ENCODE peak calls at places on chromosomes 13 and 19, in seven cellular contexts. One of them, this sample, is unnamed.

GRCh38 chr19:1922803-1923202 is 17.6 kb downstream of the ADAT3 start:
- DNase-seq in psoas muscle: no peak
- DNase-seq in IMR-90: no peak
- DNase-seq in left lung: no peak
- DNase-seq in coronary artery: no peak
- DNase-seq in mesothelial cell of epicardium: no peak
- DNase-seq in CD8-positive, alpha-beta T cell: no peak
- DNase-seq in this sample: no peak

GRCh38 chr19:23310729-23311211 is 60.6 kb upstream of the ZNF724 start:
- DNase-seq in mesothelial cell of epicardium: no peak
- DNase-seq in coronary artery: no peak
- DNase-seq in IMR-90: no peak
- DNase-seq in CD8-positive, alpha-beta T cell: no peak
- DNase-seq in psoas muscle: no peak
- DNase-seq in left lung: no peak
- DNase-seq in this sample: no peak

GRCh38 chr19:48629599-48630288 is 7.4 kb downstream of the DBP start:
- DNase-seq in coronary artery: no peak
- DNase-seq in IMR-90: no peak
- DNase-seq in CD8-positive, alpha-beta T cell: no peak
- DNase-seq in psoas muscle: peak; percentile 77
- DNase-seq in mesothelial cell of epicardium: no peak
- DNase-seq in left lung: no peak
- DNase-seq in this sample: no peak

GRCh38 chr13:59452189-59452588 is 711.5 kb downstream of the DIAPH3 start:
- DNase-seq in IMR-90: no peak
- DNase-seq in left lung: peak; percentile 18
- DNase-seq in psoas muscle: no peak
- DNase-seq in coronary artery: no peak
- DNase-seq in CD8-positive, alpha-beta T cell: no peak
- DNase-seq in mesothelial cell of epicardium: no peak
- DNase-seq in this sample: no peak

GRCh38 chr13:60837806-60838205 is 440.8 kb downstream of the TDRD3 start:
- DNase-seq in CD8-positive, alpha-beta T cell: no peak
- DNase-seq in psoas muscle: no peak
- DNase-seq in IMR-90: no peak
- DNase-seq in left lung: no peak
- DNase-seq in coronary artery: no peak
- DNase-seq in mesothelial cell of epicardium: no peak
- DNase-seq in this sample: no peak

GRCh38 chr13:59494560-59494970 is 669.2 kb downstream of the DIAPH3 start:
- DNase-seq in psoas muscle: no peak
- DNase-seq in IMR-90: peak; percentile 81
- DNase-seq in mesothelial cell of epicardium: no peak
- DNase-seq in coronary artery: no peak
- DNase-seq in left lung: no peak
- DNase-seq in CD8-positive, alpha-beta T cell: no peak
- DNase-seq in this sample: no peak

GRCh38 chr13:66212511-66212910 is 1017.6 kb downstream of the PCDH9 start:
- DNase-seq in CD8-positive, alpha-beta T cell: no peak
- DNase-seq in left lung: no peak
- DNase-seq in coronary artery: no peak
- DNase-seq in mesothelial cell of epicardium: no peak
- DNase-seq in psoas muscle: no peak
- DNase-seq in IMR-90: no peak
- DNase-seq in this sample: no peak

GRCh38 chr19:4454952-4455738 is 2.4 kb downstream of the UBXN6 start:
- DNase-seq in IMR-90: peak; percentile 62
- DNase-seq in left lung: no peak
- DNase-seq in coronary artery: no peak
- DNase-seq in CD8-positive, alpha-beta T cell: no peak
- DNase-seq in mesothelial cell of epicardium: no peak
- DNase-seq in psoas muscle: peak; percentile 70
- DNase-seq in this sample: no peak

GRCh38 chr13:39054112-39054511 is 15.9 kb downstream of the NHLRC3 start:
- DNase-seq in CD8-positive, alpha-beta T cell: no peak
- DNase-seq in left lung: no peak
- DNase-seq in IMR-90: no peak
- DNase-seq in coronary artery: no peak
- DNase-seq in psoas muscle: no peak
- DNase-seq in mesothelial cell of epicardium: no peak
- DNase-seq in this sample: no peak

GRCh38 chr13:46817081-46817480 is 20.1 kb upstream of the ESD start:
- DNase-seq in IMR-90: no peak
- DNase-seq in psoas muscle: no peak
- DNase-seq in mesothelial cell of epicardium: no peak
- DNase-seq in left lung: no peak
- DNase-seq in coronary artery: no peak
- DNase-seq in CD8-positive, alpha-beta T cell: no peak
- DNase-seq in this sample: no peak

GRCh38 chr19:7869910-7870511 is 4.2 kb downstream of the PRR36 start:
- DNase-seq in psoas muscle: peak; percentile 73
- DNase-seq in left lung: no peak
- DNase-seq in mesothelial cell of epicardium: peak; percentile 65
- DNase-seq in coronary artery: no peak
- DNase-seq in IMR-90: peak; percentile 8
- DNase-seq in CD8-positive, alpha-beta T cell: no peak
- DNase-seq in this sample: no peak

GRCh38 chr19:6424939-6425731 is 524 bp upstream of the KHSRP start:
- DNase-seq in left lung: peak; percentile 94
- DNase-seq in IMR-90: peak; percentile 100
- DNase-seq in psoas muscle: peak; percentile 100
- DNase-seq in CD8-positive, alpha-beta T cell: peak; percentile 97
- DNase-seq in coronary artery: peak; percentile 100
- DNase-seq in mesothelial cell of epicardium: peak; percentile 98
- DNase-seq in this sample: peak; percentile 96

GRCh38 chr13:48318714-48319457 is 15.3 kb downstream of the RB1 start:
- DNase-seq in IMR-90: no peak
- DNase-seq in CD8-positive, alpha-beta T cell: no peak
- DNase-seq in psoas muscle: peak; percentile 53
- DNase-seq in left lung: peak; percentile 82
- DNase-seq in mesothelial cell of epicardium: no peak
- DNase-seq in coronary artery: no peak
- DNase-seq in this sample: no peak

GRCh38 chr13:46386996-46387851 is at the start of gene RUBCNL:
- DNase-seq in IMR-90: no peak
- DNase-seq in CD8-positive, alpha-beta T cell: no peak
- DNase-seq in coronary artery: no peak
- DNase-seq in mesothelial cell of epicardium: peak; percentile 59
- DNase-seq in left lung: peak; percentile 88
- DNase-seq in psoas muscle: peak; percentile 62
- DNase-seq in this sample: peak; percentile 53

GRCh38 chr13:89066868-89067466 is 1395.8 kb downstream of the SLITRK5 start:
- DNase-seq in coronary artery: no peak
- DNase-seq in mesothelial cell of epicardium: no peak
- DNase-seq in psoas muscle: no peak
- DNase-seq in left lung: no peak
- DNase-seq in CD8-positive, alpha-beta T cell: no peak
- DNase-seq in IMR-90: peak; percentile 0
- DNase-seq in this sample: peak; percentile 14

GRCh38 chr13:78787189-78787588 is 128.2 kb upstream of the OBI1 start:
- DNase-seq in coronary artery: no peak
- DNase-seq in left lung: peak; percentile 34
- DNase-seq in mesothelial cell of epicardium: no peak
- DNase-seq in CD8-positive, alpha-beta T cell: no peak
- DNase-seq in IMR-90: no peak
- DNase-seq in psoas muscle: no peak
- DNase-seq in this sample: no peak

GRCh38 chr13:110503979-110504499 is 57.5 kb downstream of the RAB20 start:
- DNase-seq in mesothelial cell of epicardium: no peak
- DNase-seq in left lung: no peak
- DNase-seq in IMR-90: no peak
- DNase-seq in psoas muscle: no peak
- DNase-seq in coronary artery: no peak
- DNase-seq in CD8-positive, alpha-beta T cell: no peak
- DNase-seq in this sample: no peak

GRCh38 chr13:62544928-62545327 is 1129.3 kb upstream of the PCDH20 start:
- DNase-seq in CD8-positive, alpha-beta T cell: no peak
- DNase-seq in coronary artery: no peak
- DNase-seq in left lung: no peak
- DNase-seq in psoas muscle: no peak
- DNase-seq in IMR-90: no peak
- DNase-seq in mesothelial cell of epicardium: no peak
- DNase-seq in this sample: no peak
- TF ChIP-seq CTCF in CD8-positive, alpha-beta T cell: no peak
- TF ChIP-seq CTCF in coronary artery: no peak
- TF ChIP-seq CTCF in left lung: no peak
- TF ChIP-seq CTCF in psoas muscle: no peak
- TF ChIP-seq CTCF in IMR-90: no peak
- TF ChIP-seq CTCF in mesothelial cell of epicardium: peak; percentile 32
- TF ChIP-seq CTCF in this sample: no peak

DNA sequence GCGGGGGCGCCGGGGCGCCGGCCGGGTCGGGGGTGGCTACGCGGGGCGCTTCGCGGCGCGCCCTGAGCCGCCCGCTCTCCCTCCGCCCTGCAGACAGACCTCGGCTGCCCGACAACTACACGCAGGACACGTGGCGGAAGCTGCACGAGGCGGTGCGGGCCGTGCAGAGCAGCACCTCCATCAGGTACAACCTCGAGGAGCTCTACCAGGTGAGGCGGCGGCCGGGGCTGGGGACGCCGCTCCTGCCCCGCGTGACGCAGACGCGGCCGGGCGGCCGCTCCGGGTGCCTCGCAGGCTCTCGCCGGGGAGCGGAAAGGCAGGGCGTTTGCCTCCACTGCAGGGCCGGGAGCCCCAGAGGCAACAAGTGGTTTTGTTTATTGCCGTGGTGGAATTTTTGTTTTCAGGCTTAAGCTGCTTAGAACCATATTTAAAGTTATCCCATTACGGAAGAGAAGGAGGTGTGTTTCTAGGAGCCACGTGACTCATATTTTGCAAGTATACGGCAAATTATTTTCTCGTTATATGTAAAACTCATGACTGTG is 538 bp downstream of the CUL4A start:
- DNase-seq in IMR-90: peak; percentile 55
- DNase-seq in mesothelial cell of epicardium: peak; percentile 74
- DNase-seq in CD8-positive, alpha-beta T cell: peak; percentile 60
- DNase-seq in psoas muscle: peak; percentile 77
- DNase-seq in coronary artery: peak; percentile 80
- DNase-seq in left lung: peak; percentile 93
- DNase-seq in this sample: peak; percentile 40
- TF ChIP-seq CTCF in IMR-90: no peak
- TF ChIP-seq CTCF in mesothelial cell of epicardium: no peak
- TF ChIP-seq CTCF in CD8-positive, alpha-beta T cell: no peak
- TF ChIP-seq CTCF in psoas muscle: no peak
- TF ChIP-seq CTCF in coronary artery: no peak
- TF ChIP-seq CTCF in left lung: no peak
- TF ChIP-seq CTCF in this sample: peak; percentile 34

DNA sequence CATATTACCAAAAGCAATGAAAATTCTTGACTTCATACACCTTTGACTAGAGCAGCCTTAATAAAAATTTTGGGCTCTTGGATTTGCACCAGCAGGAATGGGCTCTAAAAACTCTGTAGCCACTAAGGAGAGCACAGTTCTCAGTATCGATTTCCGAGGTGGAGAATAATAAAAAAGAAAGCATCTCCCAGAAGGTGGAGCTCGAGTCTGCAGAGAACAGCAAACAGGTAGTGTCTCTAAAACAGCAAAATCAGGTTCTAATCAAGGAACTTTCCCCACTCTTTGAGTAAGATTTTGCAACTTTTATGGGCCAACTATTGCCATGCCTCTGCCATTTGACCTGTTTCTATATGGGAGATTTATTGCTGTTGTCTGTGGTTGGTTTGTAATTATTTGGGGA is 258.7 kb upstream of the GPC6 start:
- DNase-seq in left lung: no peak
- DNase-seq in mesothelial cell of epicardium: no peak
- DNase-seq in IMR-90: peak; percentile 16
- DNase-seq in coronary artery: no peak
- DNase-seq in psoas muscle: no peak
- DNase-seq in CD8-positive, alpha-beta T cell: no peak
- DNase-seq in this sample: no peak
- TF ChIP-seq CTCF in left lung: no peak
- TF ChIP-seq CTCF in mesothelial cell of epicardium: no peak
- TF ChIP-seq CTCF in IMR-90: peak; percentile 46
- TF ChIP-seq CTCF in coronary artery: no peak
- TF ChIP-seq CTCF in psoas muscle: no peak
- TF ChIP-seq CTCF in CD8-positive, alpha-beta T cell: no peak
- TF ChIP-seq CTCF in this sample: no peak

GRCh38 chr19:41263850-41264580 is at the start of gene HNRNPUL1:
- DNase-seq in CD8-positive, alpha-beta T cell: peak; percentile 99
- DNase-seq in psoas muscle: peak; percentile 99
- DNase-seq in IMR-90: peak; percentile 100
- DNase-seq in left lung: peak; percentile 95
- DNase-seq in mesothelial cell of epicardium: peak; percentile 100
- DNase-seq in coronary artery: peak; percentile 100
- DNase-seq in this sample: peak; percentile 100
- TF ChIP-seq CTCF in CD8-positive, alpha-beta T cell: no peak
- TF ChIP-seq CTCF in psoas muscle: peak; percentile 31
- TF ChIP-seq CTCF in IMR-90: peak; percentile 22
- TF ChIP-seq CTCF in left lung: no peak
- TF ChIP-seq CTCF in mesothelial cell of epicardium: peak; percentile 41
- TF ChIP-seq CTCF in coronary artery: no peak
- TF ChIP-seq CTCF in this sample: no peak

This sample was measured in neural crest cell.